ENCODE peak calls at places on chromosome 21, in six cellular contexts. E is right lobe of liver, A is pancreas, D is prostate gland, O is hepatocyte, R is endothelial cell. Z is an unnamed sample.

GRCh38 chr21:46437096-46437498 is 21.6 kb upstream of the DIP2A start:
- DNase-seq in E (no peak), R (no peak), O (no peak), D (no peak), A (no peak), Z (no peak)

GRCh38 chr21:17911628-17912027 is 92.5 kb upstream of the C21orf91 start:
- DNase-seq in E (no peak), D (no peak), A (no peak), O (no peak), R (no peak), Z (no peak)

GRCh38 chr21:45570826-45571601 is 28.8 kb upstream of the SLC19A1 start:
- DNase-seq in A (no peak), D (no peak), O (no peak), R (no peak), E (no peak), Z (no peak)

GRCh38 chr21:36459098-36459497 is 20.8 kb downstream of the CLDN14 start:
- DNase-seq in E (no peak), A (no peak), O (no peak), R (no peak), D (no peak), Z (no peak)

GRCh38 chr21:26041441-26042180 is 129.0 kb downstream of the APP start:
- DNase-seq in R (no peak), D (no peak), E (no peak), A (no peak), O (no peak), Z (no peak)

GRCh38 chr21:30408782-30409494 is 13.1 kb downstream of the KRTAP13-1 start:
- DNase-seq in O (peak), A (peak), D (peak), E (no peak), R (peak), Z (peak)

GRCh38 chr21:16193758-16194606 is 464.2 kb downstream of the USP25 start:
- DNase-seq in O (peak), E (peak), R (peak), D (peak), A (no peak), Z (no peak)

GRCh38 chr21:44873356-44874239 is at the start of gene PTTG1IP:
- DNase-seq in O (peak), D (peak), E (peak), A (peak), R (peak), Z (peak)

GRCh38 chr21:25974937-25975336 is 195.6 kb downstream of the APP start:
- DNase-seq in A (no peak), E (no peak), R (no peak), O (no peak), D (no peak), Z (no peak)

GRCh38 chr21:17513214-17514123 is 626 bp downstream of the CXADR start:
- DNase-seq in E (peak), R (peak), O (peak), D (peak), A (peak), Z (peak)

GRCh38 chr21:26194811-26195251 is 24.3 kb upstream of the APP start:
- DNase-seq in R (no peak), D (no peak), E (no peak), A (no peak), O (no peak), Z (no peak)

GRCh38 chr21:46323227-46323709 is 402 bp downstream of the C21orf58 start:
- DNase-seq in O (peak), E (no peak), R (peak), D (no peak), A (no peak), Z (peak)

GRCh38 chr21:45494851-45495680 is 47.2 kb downstream of the SLC19A1 start:
- DNase-seq in R (no peak), A (peak), E (peak), O (no peak), D (no peak), Z (no peak)

GRCh38 chr21:31298618-31299269 is 45.3 kb downstream of the TIAM1 start:
- DNase-seq in A (no peak), R (no peak), E (no peak), O (no peak), D (no peak), Z (no peak)

DNA sequence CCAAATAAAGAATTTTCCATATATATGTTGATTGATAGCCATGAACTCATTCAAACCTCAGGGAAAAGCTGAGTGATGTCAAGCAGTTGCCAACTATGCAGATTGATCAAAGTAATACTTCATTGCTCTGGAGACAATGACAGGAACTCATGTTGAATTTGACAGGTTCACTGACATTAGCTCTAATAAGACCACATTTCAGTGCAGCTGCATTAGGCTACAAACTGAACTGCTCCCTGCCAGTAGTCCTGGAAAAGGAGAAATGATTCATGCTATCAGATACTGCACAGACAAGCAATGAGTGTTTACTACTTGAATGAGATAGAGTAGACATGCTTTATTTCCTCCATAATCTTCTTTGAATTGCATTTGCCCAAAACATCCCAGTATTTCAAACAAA is 948.4 kb downstream of the MRPL39 start:
- DNase-seq in O (no peak), A (no peak), D (no peak), R (no peak), E (no peak), Z (no peak)
- TF ChIP-seq CTCF in O (no peak), A (no peak), D (no peak), R (no peak), E (no peak), Z (no peak)

GRCh38 chr21:21813934-21814333 is 815.7 kb downstream of the NCAM2 start:
- DNase-seq in R (no peak), D (no peak), A (no peak), E (no peak), O (no peak), Z (no peak)

GRCh38 chr21:21813295-21813694 is 815.1 kb downstream of the NCAM2 start:
- DNase-seq in O (no peak), R (no peak), E (no peak), D (no peak), A (no peak), Z (no peak)

GRCh38 chr21:21816778-21817177 is 818.6 kb downstream of the NCAM2 start:
- DNase-seq in O (no peak), A (no peak), D (no peak), E (no peak), R (no peak), Z (no peak)

DNA sequence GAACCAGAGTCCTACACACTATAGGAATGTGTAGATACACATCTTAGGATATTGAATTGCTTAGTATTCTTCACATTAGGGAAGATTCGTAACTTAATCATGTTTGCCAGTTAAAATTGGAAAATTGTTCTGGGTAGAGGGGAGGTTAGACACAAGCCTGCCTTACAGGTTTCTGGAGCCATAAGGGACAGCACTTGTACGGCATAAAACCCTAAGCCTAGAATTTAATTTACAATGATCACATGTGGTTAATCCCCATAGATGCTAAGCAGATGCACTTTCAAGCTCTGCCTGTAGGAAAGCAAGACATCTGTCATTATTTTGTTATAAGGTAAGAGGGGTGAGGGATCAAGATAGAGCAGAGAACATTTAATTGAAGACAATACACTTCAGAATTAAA is 820.7 kb downstream of the NCAM2 start:
- DNase-seq in O (no peak), A (no peak), E (no peak), D (no peak), R (no peak), Z (no peak)
- TF ChIP-seq CTCF in O (no peak), A (no peak), E (no peak), D (no peak), R (no peak), Z (no peak)

DNA sequence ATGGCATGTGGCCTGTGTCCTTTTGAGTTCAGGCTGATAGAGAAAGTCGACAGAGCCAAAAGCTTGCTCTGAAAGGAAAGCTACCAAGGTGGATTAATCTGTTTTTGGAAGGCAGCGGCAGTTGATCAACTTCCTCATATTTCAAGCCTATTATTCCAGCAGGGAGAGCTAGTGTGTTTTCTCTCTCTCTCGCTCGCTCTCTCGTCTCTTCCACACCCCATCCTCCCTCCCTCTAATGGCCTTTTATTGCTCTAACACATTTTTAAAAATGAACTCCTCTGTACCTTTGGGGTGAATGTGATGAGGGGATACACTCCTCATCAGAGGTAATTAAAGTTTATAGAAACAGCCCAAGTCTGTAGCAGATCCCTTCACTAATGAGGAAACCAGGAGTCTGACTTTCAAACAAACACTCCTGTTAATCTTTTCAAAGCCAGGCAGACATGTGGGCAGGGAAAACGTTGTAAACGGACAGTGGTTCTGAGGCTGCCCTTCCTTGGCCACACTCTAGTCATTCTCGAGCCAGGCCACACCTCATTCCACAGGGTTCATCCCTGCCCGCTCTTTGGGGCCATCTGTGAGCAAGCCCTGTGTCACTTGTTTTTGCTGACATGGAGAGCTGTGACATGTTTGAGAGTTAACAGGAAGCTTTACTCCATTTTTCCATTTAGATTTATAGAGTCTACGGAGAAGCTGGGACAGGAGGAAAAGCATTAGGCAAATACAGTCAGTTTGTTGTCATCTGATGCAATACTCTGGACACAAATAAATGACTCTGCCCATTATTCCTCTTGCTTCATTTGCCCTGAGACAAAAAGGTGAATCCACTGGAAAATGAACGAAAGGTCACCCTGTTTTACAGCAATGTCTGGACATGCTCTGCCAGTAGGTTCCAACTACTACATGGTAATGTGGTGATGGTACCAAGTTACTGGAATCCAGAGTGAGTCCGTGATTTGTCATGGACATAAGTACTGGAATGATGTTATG is 126.7 kb downstream of the CLIC6 start:
- DNase-seq in R (no peak), A (no peak), D (peak), O (peak), E (peak), Z (no peak)
- TF ChIP-seq CTCF in R (no peak), A (no peak), D (no peak), O (peak), E (peak), Z (no peak)

GRCh38 chr21:23853796-23854379 is 1753.4 kb downstream of the MRPL39 start:
- DNase-seq in E (no peak), A (no peak), O (peak), R (no peak), D (no peak), Z (no peak)
- TF ChIP-seq CTCF in E (peak), A (peak), O (peak), R (no peak), D (no peak), Z (peak)

DNA sequence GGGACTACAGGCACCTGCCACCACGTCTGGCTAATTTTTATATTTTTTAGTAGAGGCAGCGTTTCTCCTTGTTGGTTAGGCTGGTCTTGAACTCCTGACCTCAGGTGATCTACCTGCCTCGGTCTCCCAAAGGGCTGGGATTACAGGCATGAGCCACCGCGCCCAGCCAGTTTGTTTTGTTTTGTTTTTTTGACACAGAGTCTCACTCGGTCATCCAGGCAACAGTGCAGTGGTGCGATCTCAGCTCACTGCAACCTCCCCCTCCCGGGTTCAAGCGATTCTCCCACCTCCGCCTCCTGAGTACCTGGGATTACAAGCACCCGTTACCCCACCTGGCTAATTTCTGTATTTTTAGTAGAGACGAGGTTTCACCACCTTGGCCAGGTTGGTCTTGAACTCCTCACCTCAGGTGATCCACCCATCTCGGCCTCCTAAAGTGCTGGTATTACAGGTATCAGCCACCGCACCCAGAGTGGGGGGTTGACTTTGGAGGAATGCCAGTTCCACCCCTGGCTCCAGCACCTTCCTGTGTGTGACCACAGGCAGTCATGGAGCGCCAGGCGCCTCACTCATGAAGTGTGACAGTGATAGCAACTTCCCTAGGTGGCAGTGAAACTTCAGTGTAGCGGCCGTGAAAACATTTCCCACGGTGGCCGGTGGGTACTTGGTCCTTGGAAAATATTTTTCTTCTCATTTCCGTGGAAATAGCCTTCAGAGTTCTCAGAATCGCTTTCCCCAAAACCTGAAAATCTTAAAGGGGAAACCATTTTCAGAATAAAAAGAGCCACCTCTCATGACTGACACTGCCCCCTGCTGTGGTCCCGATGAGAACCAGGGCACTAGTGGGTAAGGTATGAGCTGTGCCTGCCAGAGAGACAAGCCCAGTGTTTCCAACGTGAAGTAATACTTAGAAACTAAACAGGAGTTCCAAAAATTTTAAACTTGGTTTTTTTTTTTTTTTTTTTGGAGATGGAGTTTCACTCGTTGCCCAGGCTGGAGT is 48.6 kb downstream of the WDR4 start:
- DNase-seq in R (no peak), E (no peak), O (no peak), A (no peak), D (no peak), Z (no peak)
- TF ChIP-seq CTCF in R (no peak), E (no peak), O (no peak), A (no peak), D (no peak), Z (no peak)

DNA sequence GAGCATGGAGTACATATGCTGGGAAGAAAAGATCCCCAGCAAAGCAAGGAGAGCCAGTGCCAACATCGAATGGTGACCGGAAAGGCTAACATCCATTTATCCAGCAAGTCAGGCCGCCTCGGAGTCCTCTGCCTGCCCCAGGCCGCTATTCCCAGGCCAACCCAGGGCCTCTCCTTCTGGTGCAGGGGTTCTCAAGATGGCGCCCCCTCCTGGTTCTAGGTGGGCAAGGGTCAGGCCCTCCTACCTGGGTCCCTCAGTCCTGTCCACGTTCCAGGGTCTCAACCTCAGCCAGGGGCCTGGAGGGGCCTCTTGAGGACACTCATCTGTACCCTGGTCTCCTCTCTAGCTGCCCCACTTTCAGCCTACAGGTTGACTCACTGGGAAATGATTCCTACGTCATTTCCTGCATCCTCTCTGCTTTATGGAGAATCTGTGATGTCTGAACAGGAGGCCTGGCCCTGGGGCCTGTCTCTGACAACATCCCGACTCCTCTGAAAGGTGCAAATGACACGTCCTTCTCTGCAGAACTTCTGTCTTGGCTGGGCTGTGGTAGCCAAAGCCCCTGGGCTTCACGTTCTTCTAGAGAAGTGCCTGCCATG is 145.3 kb downstream of the PSMG1 start:
- DNase-seq in A (no peak), D (no peak), R (no peak), E (no peak), O (no peak), Z (no peak)
- TF ChIP-seq CTCF in A (no peak), D (no peak), R (peak), E (no peak), O (no peak), Z (no peak)

DNA sequence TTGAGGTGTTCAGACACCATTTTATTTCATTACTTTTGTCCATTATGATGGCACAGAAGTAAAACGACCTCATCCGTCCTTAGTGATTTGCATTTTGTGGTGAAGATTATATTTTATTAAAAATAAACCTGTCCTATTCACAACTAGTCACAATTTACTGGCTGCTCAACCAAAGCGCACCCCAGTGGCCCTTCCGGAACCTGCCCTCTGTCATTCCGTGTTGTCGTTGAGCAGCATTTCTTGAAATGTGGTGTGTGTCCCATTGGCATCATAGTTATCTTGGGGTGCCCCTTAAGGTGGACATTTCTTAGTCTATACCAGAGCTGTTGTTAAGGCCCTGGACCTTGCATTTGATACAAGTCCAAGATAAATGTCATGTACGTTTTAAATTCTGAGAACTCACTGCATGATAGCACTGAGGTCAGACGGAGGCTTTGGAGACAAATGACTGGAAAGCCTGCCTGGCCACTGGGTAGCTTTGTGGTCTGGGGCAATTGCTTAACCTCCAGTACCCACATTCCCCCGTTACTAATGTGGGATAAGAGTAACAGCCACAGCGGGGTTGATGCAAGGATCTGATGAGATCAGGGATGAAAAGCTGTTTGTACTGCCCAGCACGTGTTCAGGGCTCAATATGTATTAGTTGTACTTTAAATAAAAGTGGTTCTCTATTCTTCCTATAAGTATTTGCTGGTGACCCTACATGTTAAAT is 36.2 kb downstream of the BACH1 start:
- DNase-seq in D (no peak), O (no peak), R (no peak), E (no peak), A (no peak), Z (no peak)
- TF ChIP-seq CTCF in D (no peak), O (no peak), R (no peak), E (no peak), A (no peak), Z (no peak)

Z was measured in glutamatergic neuron.